ENCODE peak calls at places on chromosomes 4 and X, in five cellular contexts. D, B, F, U and W are unnamed samples.

GRCh38 chr4:108215055-108215454 is 46.3 kb upstream of the LEF1 start:
- DNase-seq in F (no peak), D (no peak), B (no peak), U (no peak), W (no peak)

GRCh38 chr4:167221074-167221473 is 13.2 kb downstream of the SPOCK3 start:
- DNase-seq in D (no peak), U (no peak), F (no peak), B (no peak), W (no peak)

GRCh38 chr4:75845992-75846391 is 56.3 kb downstream of the PPEF2 start:
- DNase-seq in F (no peak), D (no peak), U (no peak), B (no peak), W (no peak)

GRCh38 chr4:144627663-144628076 is 18.3 kb upstream of the HHIP start:
- DNase-seq in U (no peak), F (no peak), B (no peak), D (no peak), W (no peak)

GRCh38 chr4:80608285-80608980 is 272.9 kb downstream of the CFAP299 start:
- DNase-seq in D (no peak), U (no peak), F (no peak), B (no peak), W (no peak)

GRCh38 chr4:106864231-106864630 is 171.9 kb downstream of the DKK2 start:
- DNase-seq in D (no peak), B (no peak), F (no peak), U (no peak), W (no peak)

GRCh38 chr4:32440391-32440790 is 1720.2 kb downstream of the PCDH7 start:
- DNase-seq in F (no peak), D (no peak), U (no peak), B (no peak), W (no peak)

GRCh38 chrX:150167482-150168324 is 195.4 kb upstream of the MAMLD1 start:
- DNase-seq in D (no peak), B (no peak), F (no peak), U (no peak), W (no peak)

GRCh38 chr4:122842392-122842791 is 15.8 kb downstream of the FGF2 start:
- DNase-seq in U (no peak), D (no peak), F (no peak), B (no peak), W (no peak)

GRCh38 chr4:15610855-15611254 is 44.3 kb downstream of the FBXL5 start:
- DNase-seq in U (no peak), B (no peak), F (no peak), D (no peak), W (no peak)

GRCh38 chr4:98469776-98470175 is 188.6 kb downstream of the TSPAN5 start:
- DNase-seq in F (no peak), B (no peak), D (no peak), U (no peak), W (no peak)

GRCh38 chr4:114277690-114278089 is 298.2 kb upstream of the ARSJ start:
- DNase-seq in U (no peak), B (no peak), F (no peak), D (no peak), W (no peak)

GRCh38 chr4:5757536-5757935 is 46.5 kb downstream of the EVC start:
- DNase-seq in D (no peak), F (no peak), U (no peak), B (no peak), W (no peak)

GRCh38 chrX:24395775-24396174 is 35.3 kb downstream of the SUPT20HL1 start:
- DNase-seq in D (peak), B (peak), F (peak), U (no peak), W (peak)

GRCh38 chr4:102196221-102196620 is 149.1 kb downstream of the SLC39A8 start:
- DNase-seq in B (no peak), F (no peak), D (no peak), U (no peak), W (no peak)

GRCh38 chr4:8236920-8237195 is 32.7 kb upstream of the HTRA3 start:
- DNase-seq in F (no peak), D (no peak), B (no peak), U (no peak), W (no peak)

GRCh38 chrX:130084651-130085237 is 25.6 kb downstream of the ELF4 start:
- DNase-seq in F (no peak), D (no peak), U (no peak), B (peak), W (no peak)

GRCh38 chr4:97892596-97893266 is 250.5 kb downstream of the STPG2 start:
- DNase-seq in U (no peak), D (no peak), B (no peak), F (no peak), W (no peak)

GRCh38 chr4:89469930-89470375 is 162.4 kb upstream of the GPRIN3 start:
- DNase-seq in D (no peak), F (no peak), B (no peak), U (no peak), W (no peak)

GRCh38 chrX:152079768-152080167 is 58.6 kb downstream of the MAGEA10 start:
- DNase-seq in F (no peak), U (no peak), D (no peak), B (no peak), W (no peak)

GRCh38 chrX:29581223-29581622 is 634.1 kb upstream of the MAGEB2 start:
- DNase-seq in D (no peak), F (no peak), B (no peak), U (no peak), W (no peak)

DNA sequence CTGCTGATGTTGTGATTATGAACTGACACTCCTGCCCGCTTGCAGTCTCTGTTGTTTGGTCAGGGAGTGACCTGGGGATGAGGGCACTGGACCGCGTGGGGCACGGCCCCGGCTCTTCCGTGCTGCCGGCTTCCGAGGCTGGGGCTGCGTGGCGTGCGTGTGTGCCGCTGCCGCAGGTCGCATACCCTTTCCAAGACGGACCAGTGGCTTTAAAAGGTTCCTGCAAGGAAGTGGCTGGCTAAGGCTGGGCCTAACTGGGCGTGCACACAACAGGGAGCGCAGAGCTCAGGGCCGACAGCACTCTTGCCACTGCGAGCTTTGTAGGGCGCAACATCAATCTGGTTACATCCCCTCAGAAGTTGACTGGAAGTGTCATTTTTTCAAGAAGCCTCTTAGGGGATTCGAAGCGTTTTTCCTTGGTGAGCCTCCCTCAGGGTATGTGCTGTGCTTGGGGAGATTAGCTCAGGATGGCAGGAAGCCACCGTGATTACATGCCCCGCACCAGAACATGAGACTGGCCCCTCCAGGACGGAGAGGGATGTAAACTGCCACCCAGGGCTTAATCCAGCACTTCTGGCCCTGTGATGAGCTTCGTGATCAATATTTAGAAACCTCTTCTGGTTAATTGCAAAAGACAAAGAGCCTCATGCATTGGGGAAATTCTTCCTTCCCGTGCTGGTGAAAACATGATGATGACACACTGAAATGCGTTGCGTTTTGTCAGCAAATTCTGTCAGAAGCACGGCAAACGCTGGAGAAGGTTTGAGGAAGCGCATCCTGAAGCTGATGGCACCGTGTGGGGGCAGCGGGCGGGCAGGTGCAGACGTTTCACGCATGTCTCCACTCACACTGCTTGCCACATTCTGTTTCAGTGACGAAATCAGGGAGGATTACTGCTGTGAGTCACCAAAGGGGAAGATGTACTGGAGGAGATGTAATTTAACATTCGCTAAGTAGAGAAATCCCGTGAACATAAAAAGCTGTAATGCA is 11.1 kb downstream of the MAEA start:
- DNase-seq in B (no peak), D (no peak), U (no peak), F (no peak), W (no peak)
- TF ChIP-seq POLR2AphosphoS5 in B (no peak), D (no peak), U (no peak), F (no peak), W (no peak)

GRCh38 chr4:153758688-153759406 is 977 bp downstream of the RNF175 start:
- DNase-seq in D (peak), B (no peak), F (no peak), U (no peak), W (no peak)

GRCh38 chr4:153763404-153763803 is 3.6 kb upstream of the RNF175 start:
- DNase-seq in F (no peak), U (peak), D (peak), B (no peak), W (no peak)

GRCh38 chr4:153757407-153757806 is 2.4 kb downstream of the RNF175 start:
- DNase-seq in U (no peak), B (no peak), F (no peak), D (peak), W (no peak)

GRCh38 chr4:153758136-153758535 is 1.7 kb downstream of the RNF175 start:
- DNase-seq in U (no peak), F (no peak), D (peak), B (no peak), W (no peak)

DNA sequence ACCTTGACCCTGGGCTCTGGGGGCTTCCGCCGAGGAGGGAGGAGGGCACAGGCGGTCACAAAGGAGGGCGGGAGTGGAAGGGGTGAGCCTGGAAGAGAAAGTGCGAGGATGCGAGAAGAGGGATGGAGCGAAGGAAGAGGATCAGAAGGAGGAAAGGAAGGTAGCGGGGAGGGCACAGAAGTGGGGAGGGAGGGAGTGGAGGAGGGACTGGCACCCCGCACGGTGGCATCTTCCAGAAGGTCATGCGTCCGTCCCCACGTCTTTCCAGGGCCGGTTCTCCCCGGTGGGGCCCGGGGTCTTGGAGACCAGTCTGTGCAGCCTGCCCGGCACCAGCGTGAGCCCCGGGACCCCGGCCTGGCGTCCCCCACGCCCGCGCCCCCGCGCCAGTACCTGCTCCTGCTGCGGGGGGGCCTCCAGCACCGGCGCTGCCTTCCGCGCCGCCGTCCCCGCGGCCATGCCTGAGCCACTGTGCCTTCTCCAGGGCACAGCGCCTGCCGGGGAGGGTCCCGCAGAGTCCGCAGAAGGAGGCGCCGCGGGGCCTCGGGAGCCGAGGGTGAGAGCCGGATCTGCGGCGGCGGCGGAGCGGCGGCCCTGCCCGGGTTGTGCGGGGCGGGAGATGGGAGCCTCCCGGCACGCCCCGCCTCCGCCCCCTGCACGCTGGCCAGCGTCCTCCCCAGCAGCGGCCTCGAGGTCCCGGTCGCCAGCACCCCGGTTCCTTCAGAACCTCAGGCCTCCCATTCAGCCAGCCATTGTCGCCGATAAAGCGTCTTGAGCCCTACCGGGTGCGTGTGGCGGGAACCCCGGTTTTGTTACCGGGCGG is at the start of gene RNF175:
- DNase-seq in F (no peak), D (peak), U (peak), B (no peak), W (no peak)
- TF ChIP-seq EZH2 in F (no peak), D (no peak), U (no peak), B (no peak), W (no peak)

GRCh38 chrX:47658301-47658683 is 688 bp downstream of the UXT start:
- DNase-seq in U (no peak), D (no peak), F (no peak), B (no peak), W (no peak)

GRCh38 chrX:47664737-47665136 is 5.8 kb upstream of the UXT start:
- DNase-seq in B (peak), D (no peak), U (no peak), F (no peak), W (no peak)

GRCh38 chrX:47661539-47661938 is 2.6 kb upstream of the UXT start:
- DNase-seq in F (no peak), D (no peak), B (no peak), U (no peak), W (no peak)

GRCh38 chrX:47658684-47659515 is at the start of gene UXT:
- DNase-seq in U (peak), D (peak), B (peak), F (peak), W (peak)

DNA sequence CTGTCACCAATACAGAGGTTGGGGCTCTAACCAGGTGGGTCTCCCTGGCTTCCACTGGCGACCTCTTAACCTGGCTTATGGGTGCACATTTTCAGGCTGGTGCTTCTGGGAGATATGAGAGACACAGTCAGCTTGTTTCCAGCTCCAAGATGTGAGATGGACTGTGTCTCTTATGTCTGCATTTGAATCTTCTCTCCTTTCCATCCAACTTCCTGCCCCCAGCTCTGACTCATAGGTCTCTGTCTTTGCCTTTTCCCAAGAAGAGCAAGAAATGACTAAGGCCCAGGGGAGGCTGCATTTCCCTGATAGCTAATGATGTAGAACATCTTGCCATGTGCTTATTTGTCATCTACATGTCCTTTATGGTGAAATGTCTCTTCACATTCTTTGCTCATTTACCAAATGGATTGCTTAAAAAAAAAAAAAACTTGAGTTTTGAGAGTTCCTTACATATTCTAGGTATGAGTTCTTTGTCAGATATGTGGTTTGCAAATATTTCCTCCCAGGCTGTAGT is 3.2 kb upstream of the UXT start:
- DNase-seq in D (no peak), U (no peak), B (peak), F (no peak), W (no peak)
- TF ChIP-seq POLR2AphosphoS5 in D (no peak), U (no peak), B (peak), F (no peak), W (no peak)

GRCh38 chr4:70619288-70619687 is 9.3 kb upstream of the ENAM start:
- DNase-seq in F (no peak), D (no peak), U (no peak), B (no peak), W (no peak)

GRCh38 chr4:70608324-70608723 is 16.3 kb downstream of the AMBN start:
- DNase-seq in U (no peak), F (no peak), D (no peak), B (no peak), W (no peak)

GRCh38 chr4:70613182-70613892 is 15.2 kb upstream of the ENAM start:
- DNase-seq in F (no peak), B (no peak), D (no peak), U (no peak), W (no peak)

GRCh38 chr4:70619778-70620177 is 8.8 kb upstream of the ENAM start:
- DNase-seq in B (no peak), D (no peak), F (no peak), U (no peak), W (no peak)

DNA sequence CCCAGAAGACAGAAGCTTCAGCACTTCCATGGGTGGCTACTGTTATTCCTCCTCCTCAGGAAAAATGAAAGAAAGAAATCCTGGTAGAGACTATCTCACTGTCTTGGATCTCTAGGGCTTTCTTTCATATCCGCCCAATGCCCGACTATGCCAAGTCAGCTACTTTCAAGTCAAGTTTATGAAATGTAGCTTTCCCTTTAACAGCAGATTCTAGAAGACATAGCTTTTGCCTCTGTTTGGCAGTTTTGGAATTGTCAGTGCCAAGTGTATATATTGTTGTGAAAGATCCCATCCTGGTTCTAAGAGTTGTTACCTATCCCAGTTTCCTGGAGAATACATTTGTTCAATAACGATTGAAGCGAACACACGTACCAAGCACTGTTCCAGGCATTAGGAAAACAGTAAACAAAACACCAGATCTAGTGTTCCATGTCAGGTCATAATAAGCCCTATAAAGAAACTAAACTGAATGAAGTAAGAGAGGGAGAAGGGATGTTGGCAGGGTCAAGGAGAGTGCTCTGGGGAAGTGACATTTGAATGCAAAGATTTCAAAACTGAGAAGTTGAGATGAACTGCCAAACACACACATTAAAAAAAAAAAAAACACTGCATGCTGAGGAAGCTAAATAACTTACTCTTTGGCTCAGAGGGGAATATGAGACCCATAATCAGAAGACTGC is 14.5 kb upstream of the ENAM start:
- DNase-seq in F (no peak), D (no peak), U (no peak), B (no peak), W (peak)
- TF ChIP-seq EZH2 in F (no peak), D (no peak), U (no peak), B (no peak), W (no peak)

GRCh38 chr4:83083925-83084475 is 30.5 kb downstream of the PLAC8 start:
- DNase-seq in B (peak), F (no peak), U (no peak), D (peak), W (no peak)
- TF ChIP-seq POLR2AphosphoS5 in B (no peak), F (no peak), U (no peak), D (no peak), W (no peak)